ENCODE peak calls at places on chromosomes 1 and 21, in ten cellular contexts. One of them, this sample, is unnamed.

GRCh38 chr1:85297855-85298629 is 21.6 kb upstream of the BCL10 start:
- DNase-seq in A549: peak
- DNase-seq in endothelial cell of umbilical vein: peak
- DNase-seq in K562: no peak
- DNase-seq in body of pancreas: peak
- DNase-seq in tibial nerve: peak
- DNase-seq in adrenal gland: peak
- DNase-seq in prostate gland: peak
- DNase-seq in suprapubic skin: no peak
- DNase-seq in ovary: no peak
- DNase-seq in this sample: no peak

GRCh38 chr21:14995695-14996490 is 68.9 kb downstream of the NRIP1 start:
- DNase-seq in prostate gland: no peak
- DNase-seq in ovary: peak
- DNase-seq in K562: no peak
- DNase-seq in suprapubic skin: no peak
- DNase-seq in tibial nerve: no peak
- DNase-seq in endothelial cell of umbilical vein: peak
- DNase-seq in A549: peak
- DNase-seq in adrenal gland: peak
- DNase-seq in body of pancreas: peak
- DNase-seq in this sample: no peak

GRCh38 chr1:217919683-217920502 is 288.7 kb downstream of the SPATA17 start:
- DNase-seq in K562: no peak
- DNase-seq in tibial nerve: no peak
- DNase-seq in endothelial cell of umbilical vein: no peak
- DNase-seq in adrenal gland: no peak
- DNase-seq in A549: no peak
- DNase-seq in ovary: no peak
- DNase-seq in body of pancreas: no peak
- DNase-seq in prostate gland: no peak
- DNase-seq in suprapubic skin: no peak
- DNase-seq in this sample: no peak

GRCh38 chr1:177983824-177984528 is 14.1 kb upstream of the SEC16B start:
- DNase-seq in suprapubic skin: peak
- DNase-seq in adrenal gland: peak
- DNase-seq in body of pancreas: peak
- DNase-seq in tibial nerve: peak
- DNase-seq in K562: no peak
- DNase-seq in ovary: peak
- DNase-seq in A549: peak
- DNase-seq in endothelial cell of umbilical vein: no peak
- DNase-seq in prostate gland: no peak
- DNase-seq in this sample: no peak

GRCh38 chr1:181139631-181140051 is 51.1 kb downstream of the IER5 start:
- DNase-seq in ovary: no peak
- DNase-seq in body of pancreas: no peak
- DNase-seq in adrenal gland: no peak
- DNase-seq in K562: no peak
- DNase-seq in prostate gland: no peak
- DNase-seq in endothelial cell of umbilical vein: peak
- DNase-seq in A549: peak
- DNase-seq in tibial nerve: no peak
- DNase-seq in suprapubic skin: peak
- DNase-seq in this sample: no peak

GRCh38 chr21:35503646-35504045 is 454.5 kb upstream of the RUNX1 start:
- DNase-seq in tibial nerve: peak
- DNase-seq in K562: no peak
- DNase-seq in prostate gland: no peak
- DNase-seq in A549: no peak
- DNase-seq in ovary: no peak
- DNase-seq in body of pancreas: no peak
- DNase-seq in adrenal gland: peak
- DNase-seq in suprapubic skin: no peak
- DNase-seq in endothelial cell of umbilical vein: peak
- DNase-seq in this sample: no peak

GRCh38 chr1:186188004-186188539 is 187.0 kb downstream of the TPR start:
- DNase-seq in prostate gland: no peak
- DNase-seq in suprapubic skin: no peak
- DNase-seq in K562: no peak
- DNase-seq in ovary: no peak
- DNase-seq in body of pancreas: no peak
- DNase-seq in endothelial cell of umbilical vein: peak
- DNase-seq in A549: peak
- DNase-seq in tibial nerve: no peak
- DNase-seq in adrenal gland: no peak
- DNase-seq in this sample: no peak

GRCh38 chr21:14215971-14216621 is at the start of gene RBM11:
- DNase-seq in K562: peak
- DNase-seq in ovary: peak
- DNase-seq in A549: peak
- DNase-seq in prostate gland: peak
- DNase-seq in endothelial cell of umbilical vein: peak
- DNase-seq in body of pancreas: peak
- DNase-seq in adrenal gland: peak
- DNase-seq in tibial nerve: peak
- DNase-seq in suprapubic skin: peak
- DNase-seq in this sample: peak

GRCh38 chr1:232968965-232969364 is 18.6 kb downstream of the NTPCR start:
- DNase-seq in adrenal gland: peak
- DNase-seq in suprapubic skin: no peak
- DNase-seq in K562: no peak
- DNase-seq in tibial nerve: no peak
- DNase-seq in prostate gland: no peak
- DNase-seq in A549: no peak
- DNase-seq in ovary: no peak
- DNase-seq in body of pancreas: peak
- DNase-seq in endothelial cell of umbilical vein: peak
- DNase-seq in this sample: no peak

GRCh38 chr1:230713915-230714764 is at the start of gene AGT:
- DNase-seq in suprapubic skin: peak
- DNase-seq in tibial nerve: peak
- DNase-seq in adrenal gland: peak
- DNase-seq in ovary: peak
- DNase-seq in endothelial cell of umbilical vein: no peak
- DNase-seq in A549: no peak
- DNase-seq in body of pancreas: peak
- DNase-seq in K562: no peak
- DNase-seq in prostate gland: peak
- DNase-seq in this sample: no peak

GRCh38 chr1:13898406-13898805 is 198.4 kb downstream of the PRDM2 start:
- DNase-seq in prostate gland: no peak
- DNase-seq in ovary: no peak
- DNase-seq in A549: no peak
- DNase-seq in K562: no peak
- DNase-seq in endothelial cell of umbilical vein: no peak
- DNase-seq in adrenal gland: no peak
- DNase-seq in body of pancreas: no peak
- DNase-seq in tibial nerve: no peak
- DNase-seq in suprapubic skin: no peak
- DNase-seq in this sample: no peak

GRCh38 chr1:39647247-39647646 is 7.8 kb upstream of the HEYL start:
- DNase-seq in prostate gland: no peak
- DNase-seq in A549: no peak
- DNase-seq in tibial nerve: no peak
- DNase-seq in endothelial cell of umbilical vein: no peak
- DNase-seq in adrenal gland: no peak
- DNase-seq in K562: no peak
- DNase-seq in body of pancreas: no peak
- DNase-seq in ovary: no peak
- DNase-seq in suprapubic skin: no peak
- DNase-seq in this sample: no peak

GRCh38 chr1:156749429-156750118 is 1.9 kb downstream of the HDGF start:
- DNase-seq in tibial nerve: no peak
- DNase-seq in endothelial cell of umbilical vein: no peak
- DNase-seq in adrenal gland: no peak
- DNase-seq in suprapubic skin: no peak
- DNase-seq in ovary: peak
- DNase-seq in K562: no peak
- DNase-seq in body of pancreas: peak
- DNase-seq in A549: peak
- DNase-seq in prostate gland: no peak
- DNase-seq in this sample: peak
- TF ChIP-seq POLR2A in tibial nerve: no peak
- TF ChIP-seq POLR2A in endothelial cell of umbilical vein: no peak
- TF ChIP-seq POLR2A in adrenal gland: no peak
- TF ChIP-seq POLR2A in suprapubic skin: no peak
- TF ChIP-seq POLR2A in ovary: no peak
- TF ChIP-seq POLR2A in K562: peak
- TF ChIP-seq POLR2A in body of pancreas: no peak
- TF ChIP-seq POLR2A in A549: no peak
- TF ChIP-seq POLR2A in prostate gland: no peak
- TF ChIP-seq POLR2A in this sample: peak

DNA sequence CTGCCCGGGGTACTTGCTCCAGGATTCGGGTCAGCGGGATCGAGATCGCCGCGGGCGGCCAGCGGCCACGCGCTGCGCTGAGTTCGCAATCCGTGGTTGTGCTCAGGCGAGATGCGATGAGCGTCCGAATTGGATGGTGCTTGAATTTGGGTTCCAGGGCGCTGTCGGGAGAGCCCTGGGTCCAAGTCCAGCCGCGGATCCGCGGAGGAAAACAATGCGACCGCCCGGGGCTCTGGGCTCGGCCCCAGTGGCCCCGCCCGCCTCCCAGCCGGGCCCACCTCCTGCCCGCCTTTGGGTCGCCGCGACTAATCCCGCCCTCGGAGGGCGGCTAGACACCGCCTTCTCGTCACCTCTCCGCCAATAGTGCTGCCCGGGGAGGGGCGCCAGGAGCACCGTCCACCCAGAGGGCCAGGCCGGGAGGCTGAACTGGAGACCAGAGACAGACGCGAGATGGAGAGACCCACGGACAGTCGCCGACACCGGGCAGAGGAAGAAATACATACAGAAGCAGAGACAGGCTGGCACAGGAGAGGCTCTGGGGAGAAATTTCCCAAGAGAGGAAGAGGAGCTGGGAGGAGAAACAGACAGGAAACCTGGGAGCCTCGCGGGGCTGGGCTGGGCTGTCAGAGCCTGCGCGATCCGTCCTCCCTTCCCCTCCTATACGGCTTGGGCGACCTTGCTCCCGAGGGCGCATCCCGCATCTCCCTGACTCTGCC is at the start of gene SEMA6C:
- DNase-seq in adrenal gland: peak
- DNase-seq in K562: peak
- DNase-seq in body of pancreas: peak
- DNase-seq in ovary: peak
- DNase-seq in endothelial cell of umbilical vein: peak
- DNase-seq in A549: peak
- DNase-seq in prostate gland: peak
- DNase-seq in tibial nerve: peak
- DNase-seq in suprapubic skin: peak
- DNase-seq in this sample: peak
- TF ChIP-seq POLR2A in adrenal gland: no peak
- TF ChIP-seq POLR2A in K562: peak
- TF ChIP-seq POLR2A in body of pancreas: peak
- TF ChIP-seq POLR2A in ovary: peak
- TF ChIP-seq POLR2A in endothelial cell of umbilical vein: peak
- TF ChIP-seq POLR2A in A549: peak
- TF ChIP-seq POLR2A in prostate gland: peak
- TF ChIP-seq POLR2A in tibial nerve: peak
- TF ChIP-seq POLR2A in suprapubic skin: no peak
- TF ChIP-seq POLR2A in this sample: peak

DNA sequence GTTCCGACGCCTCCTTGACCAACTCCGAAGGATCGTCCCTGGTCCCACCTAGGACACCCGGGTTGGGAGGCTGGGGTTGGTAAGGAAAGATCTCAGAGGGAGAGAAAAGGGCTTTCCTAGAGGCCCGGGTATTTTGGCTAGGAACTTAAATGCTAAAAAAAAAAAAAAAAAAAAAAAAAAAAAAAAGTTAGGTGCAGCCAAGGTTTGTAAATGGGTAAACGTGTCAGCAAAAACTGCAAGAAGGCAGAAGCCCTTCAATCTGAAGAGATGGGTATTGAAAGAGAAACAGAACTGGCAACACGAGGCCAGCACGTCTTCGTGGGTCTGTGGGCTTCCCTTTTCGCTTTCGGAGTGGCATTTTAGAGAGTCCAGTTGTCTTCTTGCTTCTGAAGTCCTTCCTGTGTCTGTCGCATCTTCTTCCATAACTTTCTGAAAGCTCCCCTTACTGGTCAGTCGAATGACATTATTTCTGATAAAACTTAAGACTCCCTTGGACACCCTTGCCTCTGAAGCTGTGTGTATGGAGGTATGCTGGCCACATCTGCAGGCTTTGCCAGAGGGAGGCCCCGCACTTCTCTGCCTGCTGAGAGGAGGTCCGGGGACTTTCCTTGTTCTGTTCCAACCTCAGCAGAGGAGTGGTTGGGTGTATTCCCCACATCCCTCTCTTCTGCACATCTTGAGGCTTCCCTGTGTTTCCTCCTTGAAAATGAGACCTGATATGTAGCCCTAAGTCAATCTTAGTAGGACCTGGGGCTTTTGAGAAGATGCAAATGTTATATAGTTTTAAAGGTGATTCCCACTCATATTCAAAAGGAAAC is 745 bp downstream of the RCSD1 start:
- DNase-seq in prostate gland: no peak
- DNase-seq in body of pancreas: no peak
- DNase-seq in suprapubic skin: no peak
- DNase-seq in K562: peak
- DNase-seq in A549: no peak
- DNase-seq in ovary: no peak
- DNase-seq in endothelial cell of umbilical vein: no peak
- DNase-seq in tibial nerve: no peak
- DNase-seq in adrenal gland: no peak
- DNase-seq in this sample: peak
- TF ChIP-seq POLR2A in prostate gland: no peak
- TF ChIP-seq POLR2A in body of pancreas: no peak
- TF ChIP-seq POLR2A in suprapubic skin: no peak
- TF ChIP-seq POLR2A in K562: no peak
- TF ChIP-seq POLR2A in A549: no peak
- TF ChIP-seq POLR2A in ovary: no peak
- TF ChIP-seq POLR2A in endothelial cell of umbilical vein: no peak
- TF ChIP-seq POLR2A in tibial nerve: no peak
- TF ChIP-seq POLR2A in adrenal gland: no peak
- TF ChIP-seq POLR2A in this sample: no peak

GRCh38 chr1:108830119-108831008 is 26.5 kb downstream of the AKNAD1 start:
- DNase-seq in body of pancreas: peak
- DNase-seq in ovary: no peak
- DNase-seq in A549: peak
- DNase-seq in K562: peak
- DNase-seq in prostate gland: peak
- DNase-seq in endothelial cell of umbilical vein: peak
- DNase-seq in suprapubic skin: peak
- DNase-seq in adrenal gland: peak
- DNase-seq in tibial nerve: peak
- DNase-seq in this sample: peak
- TF ChIP-seq POLR2A in body of pancreas: no peak
- TF ChIP-seq POLR2A in ovary: no peak
- TF ChIP-seq POLR2A in A549: peak
- TF ChIP-seq POLR2A in K562: no peak
- TF ChIP-seq POLR2A in prostate gland: no peak
- TF ChIP-seq POLR2A in endothelial cell of umbilical vein: no peak
- TF ChIP-seq POLR2A in suprapubic skin: no peak
- TF ChIP-seq POLR2A in adrenal gland: no peak
- TF ChIP-seq POLR2A in tibial nerve: no peak
- TF ChIP-seq POLR2A in this sample: no peak

This sample was measured in erythroblast.